ENCODE peak calls at places on chromosomes 13 and 19, in ten cellular contexts. One of them, this sample, is unnamed.
A peak's percentile ranks its signal among the peaks of the same experiment; 100 is the strongest.

GRCh38 chr13:52804202-52804641 is 44.2 kb downstream of the PCDH8 start:
- DNase-seq in body of pancreas: no peak
- DNase-seq in CD8-positive, alpha-beta T cell: no peak
- DNase-seq in cardiac muscle cell: no peak
- DNase-seq in mammary epithelial cell: no peak
- DNase-seq in ovary: no peak
- DNase-seq in colonic mucosa: no peak
- DNase-seq in A549: no peak
- DNase-seq in astrocyte: peak; percentile 40
- DNase-seq in ascending aorta: no peak
- DNase-seq in this sample: no peak

GRCh38 chr13:77861716-77862115 is 56.9 kb downstream of the EDNRB start:
- DNase-seq in body of pancreas: no peak
- DNase-seq in ascending aorta: no peak
- DNase-seq in colonic mucosa: no peak
- DNase-seq in CD8-positive, alpha-beta T cell: no peak
- DNase-seq in ovary: no peak
- DNase-seq in mammary epithelial cell: no peak
- DNase-seq in cardiac muscle cell: no peak
- DNase-seq in A549: no peak
- DNase-seq in astrocyte: no peak
- DNase-seq in this sample: no peak

GRCh38 chr13:108185218-108185617 is 30.1 kb downstream of the LIG4 start:
- DNase-seq in ascending aorta: no peak
- DNase-seq in mammary epithelial cell: no peak
- DNase-seq in body of pancreas: no peak
- DNase-seq in colonic mucosa: no peak
- DNase-seq in astrocyte: no peak
- DNase-seq in cardiac muscle cell: no peak
- DNase-seq in A549: no peak
- DNase-seq in CD8-positive, alpha-beta T cell: no peak
- DNase-seq in ovary: no peak
- DNase-seq in this sample: no peak

GRCh38 chr13:26867451-26868067 is 107.0 kb upstream of the GPR12 start:
- DNase-seq in CD8-positive, alpha-beta T cell: no peak
- DNase-seq in cardiac muscle cell: peak; percentile 70
- DNase-seq in colonic mucosa: peak; percentile 19
- DNase-seq in mammary epithelial cell: peak; percentile 14
- DNase-seq in astrocyte: peak; percentile 10
- DNase-seq in A549: peak; percentile 5
- DNase-seq in ascending aorta: no peak
- DNase-seq in body of pancreas: no peak
- DNase-seq in ovary: no peak
- DNase-seq in this sample: no peak

GRCh38 chr19:40607311-40607871 is 6.2 kb downstream of the LTBP4 start:
- DNase-seq in ovary: peak; percentile 74
- DNase-seq in cardiac muscle cell: no peak
- DNase-seq in body of pancreas: no peak
- DNase-seq in A549: no peak
- DNase-seq in astrocyte: no peak
- DNase-seq in mammary epithelial cell: no peak
- DNase-seq in colonic mucosa: peak; percentile 89
- DNase-seq in CD8-positive, alpha-beta T cell: no peak
- DNase-seq in ascending aorta: no peak
- DNase-seq in this sample: no peak

GRCh38 chr13:59891053-59891452 is 272.7 kb downstream of the DIAPH3 start:
- DNase-seq in body of pancreas: no peak
- DNase-seq in cardiac muscle cell: no peak
- DNase-seq in A549: no peak
- DNase-seq in colonic mucosa: no peak
- DNase-seq in mammary epithelial cell: peak; percentile 2
- DNase-seq in CD8-positive, alpha-beta T cell: no peak
- DNase-seq in ovary: no peak
- DNase-seq in ascending aorta: no peak
- DNase-seq in astrocyte: no peak
- DNase-seq in this sample: no peak

GRCh38 chr19:5403968-5404640 is 51.1 kb upstream of the ZNRF4 start:
- DNase-seq in mammary epithelial cell: peak; percentile 80
- DNase-seq in ovary: peak; percentile 89
- DNase-seq in cardiac muscle cell: peak; percentile 95
- DNase-seq in astrocyte: peak; percentile 70
- DNase-seq in colonic mucosa: peak; percentile 75
- DNase-seq in A549: peak; percentile 61
- DNase-seq in body of pancreas: peak; percentile 79
- DNase-seq in CD8-positive, alpha-beta T cell: peak; percentile 37
- DNase-seq in ascending aorta: peak; percentile 64
- DNase-seq in this sample: peak; percentile 82

GRCh38 chr19:8363803-8364771 is at the start of gene ANGPTL4:
- DNase-seq in CD8-positive, alpha-beta T cell: peak; percentile 3
- DNase-seq in mammary epithelial cell: peak; percentile 64
- DNase-seq in cardiac muscle cell: peak; percentile 66
- DNase-seq in body of pancreas: peak; percentile 70
- DNase-seq in A549: peak; percentile 69
- DNase-seq in ascending aorta: peak; percentile 86
- DNase-seq in ovary: peak; percentile 59
- DNase-seq in astrocyte: peak; percentile 26
- DNase-seq in colonic mucosa: peak; percentile 81
- DNase-seq in this sample: peak; percentile 78

GRCh38 chr13:29561918-29562317 is 33.6 kb downstream of the SLC7A1 start:
- DNase-seq in body of pancreas: no peak
- DNase-seq in colonic mucosa: no peak
- DNase-seq in mammary epithelial cell: no peak
- DNase-seq in ovary: no peak
- DNase-seq in cardiac muscle cell: no peak
- DNase-seq in A549: no peak
- DNase-seq in astrocyte: no peak
- DNase-seq in CD8-positive, alpha-beta T cell: no peak
- DNase-seq in ascending aorta: no peak
- DNase-seq in this sample: no peak

GRCh38 chr19:46784262-46785053 is 3.9 kb downstream of the SLC1A5 start:
- DNase-seq in astrocyte: peak; percentile 73
- DNase-seq in colonic mucosa: peak; percentile 92
- DNase-seq in A549: peak; percentile 97
- DNase-seq in CD8-positive, alpha-beta T cell: no peak
- DNase-seq in ovary: peak; percentile 75
- DNase-seq in mammary epithelial cell: peak; percentile 95
- DNase-seq in body of pancreas: peak; percentile 66
- DNase-seq in ascending aorta: peak; percentile 81
- DNase-seq in cardiac muscle cell: peak; percentile 40
- DNase-seq in this sample: peak; percentile 43

GRCh38 chr13:75760182-75760981 is 124.3 kb downstream of the LMO7 start:
- DNase-seq in cardiac muscle cell: peak; percentile 40
- DNase-seq in ovary: no peak
- DNase-seq in A549: peak; percentile 50
- DNase-seq in mammary epithelial cell: peak; percentile 94
- DNase-seq in body of pancreas: peak; percentile 67
- DNase-seq in astrocyte: peak; percentile 26
- DNase-seq in CD8-positive, alpha-beta T cell: no peak
- DNase-seq in colonic mucosa: peak; percentile 81
- DNase-seq in ascending aorta: no peak
- DNase-seq in this sample: no peak

GRCh38 chr19:5575553-5575952 is 7.8 kb upstream of the TINCR start:
- DNase-seq in A549: no peak
- DNase-seq in astrocyte: no peak
- DNase-seq in cardiac muscle cell: no peak
- DNase-seq in body of pancreas: no peak
- DNase-seq in CD8-positive, alpha-beta T cell: no peak
- DNase-seq in colonic mucosa: no peak
- DNase-seq in ascending aorta: no peak
- DNase-seq in mammary epithelial cell: no peak
- DNase-seq in ovary: no peak
- DNase-seq in this sample: no peak

GRCh38 chr13:104111031-104111430 is 1044.8 kb upstream of the SLC10A2 start:
- DNase-seq in colonic mucosa: no peak
- DNase-seq in A549: no peak
- DNase-seq in mammary epithelial cell: no peak
- DNase-seq in cardiac muscle cell: no peak
- DNase-seq in ascending aorta: no peak
- DNase-seq in CD8-positive, alpha-beta T cell: no peak
- DNase-seq in body of pancreas: no peak
- DNase-seq in ovary: no peak
- DNase-seq in astrocyte: no peak
- DNase-seq in this sample: no peak
- H3K27ac ChIP-seq in colonic mucosa: no peak overlapping the region
- H3K27ac ChIP-seq in A549: no peak overlapping the region
- H3K27ac ChIP-seq in mammary epithelial cell: no peak overlapping the region
- H3K27ac ChIP-seq in cardiac muscle cell: no peak overlapping the region
- H3K27ac ChIP-seq in ascending aorta: no peak overlapping the region
- H3K27ac ChIP-seq in CD8-positive, alpha-beta T cell: no peak overlapping the region
- H3K27ac ChIP-seq in body of pancreas: no peak overlapping the region
- H3K27ac ChIP-seq in ovary: no peak overlapping the region
- H3K27ac ChIP-seq in astrocyte: no peak overlapping the region
- H3K27ac ChIP-seq in this sample: no peak overlapping the region

DNA sequence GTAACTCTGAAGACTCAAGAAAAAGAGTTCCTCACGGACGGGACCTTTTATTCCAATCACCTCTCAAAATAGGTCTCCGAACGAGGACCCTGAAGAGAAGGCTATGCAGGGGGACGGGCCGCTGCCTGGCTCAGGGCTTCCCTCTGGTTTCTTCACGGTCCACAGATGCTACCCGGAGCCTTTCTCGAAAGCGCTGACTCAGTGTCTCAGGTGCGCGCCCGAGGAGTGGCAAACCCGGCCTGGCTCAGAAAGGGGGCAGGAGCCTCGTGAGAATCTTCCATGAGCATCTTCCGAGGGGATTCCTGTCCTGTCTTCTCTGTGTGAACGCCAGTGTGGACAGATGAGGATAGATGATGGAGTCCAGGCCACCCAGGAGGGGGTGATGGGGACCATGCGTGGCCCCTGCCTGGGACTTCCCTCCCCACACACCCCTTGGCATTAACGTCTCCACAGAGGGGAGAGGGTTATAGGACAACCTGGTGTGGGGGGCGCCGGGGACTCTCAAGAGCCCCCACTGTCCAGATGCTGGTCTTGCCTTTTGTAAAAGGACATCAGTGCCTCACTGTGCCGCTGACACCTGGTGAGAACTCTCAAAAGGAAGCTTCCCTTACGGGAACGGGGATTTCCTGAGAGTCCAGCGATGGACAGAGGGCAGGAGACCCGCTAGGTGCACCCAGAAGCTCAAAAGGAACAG is 16.5 kb downstream of the LSM4 start:
- DNase-seq in mammary epithelial cell: no peak
- DNase-seq in CD8-positive, alpha-beta T cell: no peak
- DNase-seq in A549: no peak
- DNase-seq in astrocyte: no peak
- DNase-seq in ovary: peak; percentile 50
- DNase-seq in colonic mucosa: no peak
- DNase-seq in body of pancreas: no peak
- DNase-seq in ascending aorta: no peak
- DNase-seq in cardiac muscle cell: no peak
- DNase-seq in this sample: no peak
- H3K4me1 ChIP-seq in mammary epithelial cell: peaks cover 23% of the 10 kb centered on the region
- H3K4me1 ChIP-seq in CD8-positive, alpha-beta T cell: peaks cover 64% of the 10 kb centered on the region
- H3K4me1 ChIP-seq in A549: peaks cover 50% of the 10 kb centered on the region
- H3K4me1 ChIP-seq in astrocyte: peaks cover 21% of the 10 kb centered on the region
- H3K4me1 ChIP-seq in ovary: peaks cover 18% of the 10 kb centered on the region
- H3K4me1 ChIP-seq in colonic mucosa: peaks cover 6% of the 10 kb centered on the region
- H3K4me1 ChIP-seq in body of pancreas: peaks cover 26% of the 10 kb centered on the region
- H3K4me1 ChIP-seq in ascending aorta: peaks cover 34% of the 10 kb centered on the region
- H3K4me1 ChIP-seq in cardiac muscle cell: peaks cover 21% of the 10 kb centered on the region
- H3K4me1 ChIP-seq in this sample: peaks cover 60% of the 10 kb centered on the region

GRCh38 chr19:17380426-17381138 is 3.4 kb upstream of the PLVAP start:
- DNase-seq in cardiac muscle cell: no peak
- DNase-seq in ovary: no peak
- DNase-seq in astrocyte: no peak
- DNase-seq in colonic mucosa: no peak
- DNase-seq in body of pancreas: no peak
- DNase-seq in ascending aorta: no peak
- DNase-seq in CD8-positive, alpha-beta T cell: no peak
- DNase-seq in mammary epithelial cell: no peak
- DNase-seq in A549: no peak
- DNase-seq in this sample: no peak

GRCh38 chr19:17379221-17379631 is 2.1 kb upstream of the PLVAP start:
- DNase-seq in ascending aorta: no peak
- DNase-seq in colonic mucosa: no peak
- DNase-seq in ovary: no peak
- DNase-seq in A549: no peak
- DNase-seq in CD8-positive, alpha-beta T cell: no peak
- DNase-seq in mammary epithelial cell: no peak
- DNase-seq in body of pancreas: no peak
- DNase-seq in cardiac muscle cell: peak; percentile 49
- DNase-seq in astrocyte: no peak
- DNase-seq in this sample: no peak

GRCh38 chr19:17376935-17377600 is at the start of gene PLVAP:
- DNase-seq in ovary: no peak
- DNase-seq in body of pancreas: no peak
- DNase-seq in CD8-positive, alpha-beta T cell: no peak
- DNase-seq in astrocyte: no peak
- DNase-seq in A549: no peak
- DNase-seq in ascending aorta: peak; percentile 68
- DNase-seq in cardiac muscle cell: no peak
- DNase-seq in mammary epithelial cell: no peak
- DNase-seq in colonic mucosa: no peak
- DNase-seq in this sample: peak; percentile 47
- TF ChIP-seq CTCF in ovary: no peak
- TF ChIP-seq CTCF in body of pancreas: no peak
- TF ChIP-seq CTCF in CD8-positive, alpha-beta T cell: no peak
- TF ChIP-seq CTCF in astrocyte: no peak
- TF ChIP-seq CTCF in A549: no peak
- TF ChIP-seq CTCF in ascending aorta: no peak
- TF ChIP-seq CTCF in cardiac muscle cell: no peak
- TF ChIP-seq CTCF in mammary epithelial cell: no peak
- TF ChIP-seq CTCF in colonic mucosa: no peak
- TF ChIP-seq CTCF in this sample: no peak

GRCh38 chr13:112102243-112102642 is 35.3 kb downstream of the SOX1 start:
- DNase-seq in body of pancreas: no peak
- DNase-seq in CD8-positive, alpha-beta T cell: no peak
- DNase-seq in ascending aorta: no peak
- DNase-seq in mammary epithelial cell: no peak
- DNase-seq in astrocyte: no peak
- DNase-seq in colonic mucosa: no peak
- DNase-seq in ovary: no peak
- DNase-seq in cardiac muscle cell: peak; percentile 57
- DNase-seq in A549: no peak
- DNase-seq in this sample: no peak

GRCh38 chr13:112104873-112105234 is 37.9 kb downstream of the SOX1 start:
- DNase-seq in colonic mucosa: no peak
- DNase-seq in ascending aorta: no peak
- DNase-seq in astrocyte: no peak
- DNase-seq in CD8-positive, alpha-beta T cell: no peak
- DNase-seq in body of pancreas: no peak
- DNase-seq in A549: no peak
- DNase-seq in mammary epithelial cell: no peak
- DNase-seq in cardiac muscle cell: no peak
- DNase-seq in ovary: no peak
- DNase-seq in this sample: no peak

GRCh38 chr13:112101360-112101930 is 34.5 kb downstream of the SOX1 start:
- DNase-seq in astrocyte: no peak
- DNase-seq in ovary: no peak
- DNase-seq in ascending aorta: no peak
- DNase-seq in CD8-positive, alpha-beta T cell: no peak
- DNase-seq in body of pancreas: no peak
- DNase-seq in cardiac muscle cell: no peak
- DNase-seq in colonic mucosa: no peak
- DNase-seq in A549: no peak
- DNase-seq in mammary epithelial cell: no peak
- DNase-seq in this sample: no peak

GRCh38 chr13:112103971-112104872 is 37.3 kb downstream of the SOX1 start:
- DNase-seq in ovary: no peak
- DNase-seq in A549: no peak
- DNase-seq in ascending aorta: no peak
- DNase-seq in cardiac muscle cell: peak; percentile 29
- DNase-seq in colonic mucosa: no peak
- DNase-seq in mammary epithelial cell: no peak
- DNase-seq in astrocyte: no peak
- DNase-seq in body of pancreas: no peak
- DNase-seq in CD8-positive, alpha-beta T cell: no peak
- DNase-seq in this sample: no peak

GRCh38 chr13:112103260-112103843 is 36.4 kb downstream of the SOX1 start:
- DNase-seq in cardiac muscle cell: no peak
- DNase-seq in ascending aorta: no peak
- DNase-seq in astrocyte: no peak
- DNase-seq in colonic mucosa: no peak
- DNase-seq in mammary epithelial cell: no peak
- DNase-seq in A549: no peak
- DNase-seq in CD8-positive, alpha-beta T cell: no peak
- DNase-seq in ovary: no peak
- DNase-seq in body of pancreas: no peak
- DNase-seq in this sample: no peak
- H3K27ac ChIP-seq in cardiac muscle cell: no peak overlapping the region
- H3K27ac ChIP-seq in ascending aorta: no peak overlapping the region
- H3K27ac ChIP-seq in astrocyte: no peak overlapping the region
- H3K27ac ChIP-seq in colonic mucosa: no peak overlapping the region
- H3K27ac ChIP-seq in mammary epithelial cell: no peak overlapping the region
- H3K27ac ChIP-seq in A549: no peak overlapping the region
- H3K27ac ChIP-seq in CD8-positive, alpha-beta T cell: no peak overlapping the region
- H3K27ac ChIP-seq in ovary: no peak overlapping the region
- H3K27ac ChIP-seq in body of pancreas: no peak overlapping the region
- H3K27ac ChIP-seq in this sample: no peak overlapping the region

This sample was measured in heart right ventricle.